ENCODE peak calls at places on chromosomes 1 and 21, in eight cellular contexts. U is NCI-H1105; E is A673; Z is HTR-8/SVneo; A is naive thymus-derived CD8-positive, alpha-beta T cell; B is adrenal gland; W is GM23338; X is iPS-NIHi11. J is an unnamed sample.

GRCh38 chr1:226371049-226371694 is 36.7 kb downstream of the PARP1 start:
- DNase-seq in A (no peak), Z (no peak), B (no peak), X (no peak), W (no peak), U (no peak), E (no peak), J (no peak)

GRCh38 chr1:2136386-2136821 is 58.2 kb downstream of the FAAP20 start:
- DNase-seq in W (no peak), Z (no peak), U (no peak), A (no peak), E (no peak), B (no peak), X (no peak), J (no peak)

GRCh38 chr1:112711041-112711440 is 4.1 kb downstream of the PPM1J start:
- DNase-seq in X (no peak), A (no peak), E (no peak), Z (no peak), B (no peak), U (no peak), W (peak), J (no peak)

GRCh38 chr1:193259619-193260018 is 73.2 kb upstream of the B3GALT2 start:
- DNase-seq in B (no peak), W (no peak), U (no peak), X (no peak), A (no peak), Z (no peak), E (no peak), J (no peak)

GRCh38 chr1:182996816-182997215 is 26.4 kb upstream of the LAMC1 start:
- DNase-seq in B (no peak), X (no peak), E (no peak), U (no peak), Z (no peak), A (no peak), W (no peak), J (no peak)

GRCh38 chr21:23496729-23497128 is 2110.6 kb downstream of the MRPL39 start:
- DNase-seq in W (no peak), U (no peak), X (no peak), E (no peak), A (no peak), B (no peak), Z (no peak), J (no peak)

GRCh38 chr1:8353386-8353785 is 35.5 kb downstream of the SLC45A1 start:
- DNase-seq in W (no peak), B (no peak), A (no peak), X (no peak), E (no peak), Z (no peak), U (no peak), J (no peak)

GRCh38 chr1:36157973-36158826 is 2.2 kb downstream of the MAP7D1 start:
- DNase-seq in Z (no peak), E (no peak), X (no peak), W (no peak), B (no peak), A (no peak), U (no peak), J (no peak)

GRCh38 chr1:56897150-56898004 is 42.8 kb downstream of the C8A start:
- DNase-seq in U (no peak), X (no peak), B (no peak), A (no peak), W (no peak), Z (no peak), E (no peak), J (no peak)

GRCh38 chr1:64147759-64148158 is 55.7 kb upstream of the UBE2U start:
- DNase-seq in B (no peak), U (no peak), W (no peak), E (no peak), Z (no peak), X (no peak), A (no peak), J (no peak)

GRCh38 chr1:58785424-58786058 is 1.7 kb upstream of the JUN start:
- DNase-seq in E (no peak), U (peak), B (peak), Z (no peak), A (peak), X (peak), W (peak), J (peak)

GRCh38 chr1:243680861-243681260 is 169.2 kb downstream of the AKT3 start:
- DNase-seq in E (no peak), X (no peak), Z (no peak), W (no peak), A (no peak), B (no peak), U (no peak), J (no peak)

GRCh38 chr1:90443340-90443739 is 273.8 kb downstream of the BARHL2 start:
- DNase-seq in E (no peak), X (no peak), B (no peak), U (no peak), A (no peak), W (no peak), Z (no peak), J (no peak)